ENCODE peak calls at places on chromosomes 4 and X, in four cellular contexts. One of them, this sample, is unnamed. For H3K4me1, the result is how much of the 10 kb centered on the place peaks cover.

GRCh38 chrX:14029039-14029424 is 660 bp downstream of the GEMIN8 start:
- DNase-seq in naive thymus-derived CD4-positive, alpha-beta T cell: no peak
- DNase-seq in heart left ventricle: no peak
- DNase-seq in tibial nerve: no peak
- DNase-seq in this sample: no peak

GRCh38 chr4:84965558-84966381 is 720 bp downstream of the WDFY3 start:
- DNase-seq in naive thymus-derived CD4-positive, alpha-beta T cell: no peak
- DNase-seq in heart left ventricle: peak
- DNase-seq in tibial nerve: no peak
- DNase-seq in this sample: peak

GRCh38 chrX:124540474-124540873 is 194.1 kb downstream of the SH2D1A start:
- DNase-seq in naive thymus-derived CD4-positive, alpha-beta T cell: no peak
- DNase-seq in heart left ventricle: no peak
- DNase-seq in tibial nerve: no peak
- DNase-seq in this sample: no peak

GRCh38 chrX:145393702-145394235 is 146.5 kb downstream of the SPANXN1 start:
- DNase-seq in naive thymus-derived CD4-positive, alpha-beta T cell: no peak
- DNase-seq in heart left ventricle: no peak
- DNase-seq in tibial nerve: no peak
- DNase-seq in this sample: no peak

GRCh38 chr4:116150152-116150551 is 935.2 kb downstream of the TRAM1L1 start:
- DNase-seq in naive thymus-derived CD4-positive, alpha-beta T cell: no peak
- DNase-seq in heart left ventricle: no peak
- DNase-seq in tibial nerve: no peak
- DNase-seq in this sample: no peak

GRCh38 chr4:112765317-112765989 is 128.5 kb downstream of the LARP7 start:
- DNase-seq in naive thymus-derived CD4-positive, alpha-beta T cell: no peak
- DNase-seq in heart left ventricle: no peak
- DNase-seq in tibial nerve: no peak
- DNase-seq in this sample: no peak

GRCh38 chr4:16969696-16970135 is 71.3 kb upstream of the LDB2 start:
- DNase-seq in naive thymus-derived CD4-positive, alpha-beta T cell: no peak
- DNase-seq in heart left ventricle: no peak
- DNase-seq in tibial nerve: peak
- DNase-seq in this sample: no peak

GRCh38 chrX:20067709-20068315 is 48.9 kb downstream of the MAP7D2 start:
- DNase-seq in naive thymus-derived CD4-positive, alpha-beta T cell: no peak
- DNase-seq in heart left ventricle: peak
- DNase-seq in tibial nerve: peak
- DNase-seq in this sample: peak

GRCh38 chr4:4714330-4714729 is 145.1 kb upstream of the MSX1 start:
- DNase-seq in naive thymus-derived CD4-positive, alpha-beta T cell: no peak
- DNase-seq in heart left ventricle: no peak
- DNase-seq in tibial nerve: no peak
- DNase-seq in this sample: no peak

DNA sequence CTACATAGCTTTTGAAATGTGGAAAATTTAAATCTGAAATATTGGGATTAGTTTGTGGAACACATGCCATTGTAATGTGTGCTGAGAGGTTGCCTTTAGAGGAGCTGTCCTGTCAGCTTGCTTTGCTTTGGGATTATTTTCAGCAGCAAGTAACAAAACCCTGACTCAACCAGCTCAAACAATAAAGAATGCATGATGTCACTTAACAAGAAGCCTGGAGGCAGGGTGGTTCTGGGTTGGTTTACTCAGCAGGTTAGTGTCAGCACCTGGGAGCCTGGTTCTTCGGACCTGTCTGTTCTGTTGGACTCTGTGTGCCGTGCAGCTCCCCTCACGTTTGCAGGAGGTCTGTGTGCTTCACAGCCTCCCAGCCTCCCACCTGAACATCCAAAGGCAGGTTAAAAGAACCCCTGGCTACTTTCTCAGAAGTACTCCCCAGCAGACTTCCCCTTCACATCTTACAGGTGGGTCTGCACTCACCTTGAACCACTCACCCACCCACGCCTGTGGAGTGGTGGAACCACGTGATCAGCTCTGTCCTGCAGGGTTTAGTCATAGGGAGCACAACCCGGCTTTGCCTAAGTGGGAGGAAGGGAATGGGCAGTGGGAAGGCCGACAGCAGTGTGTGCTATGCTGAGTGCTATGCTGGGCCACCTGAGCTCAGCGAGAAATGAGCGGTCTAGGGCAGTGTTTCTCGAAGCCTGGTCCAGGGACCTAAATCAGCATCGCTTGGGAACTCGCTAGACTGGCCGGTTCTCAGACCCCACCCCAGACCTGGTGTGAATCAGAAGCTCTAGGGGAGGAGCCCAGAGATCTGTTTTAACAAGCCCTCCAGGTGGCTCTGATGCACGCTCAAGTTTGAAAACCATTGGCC is 20.4 kb downstream of the TMEM131L start:
- DNase-seq in naive thymus-derived CD4-positive, alpha-beta T cell: peak
- DNase-seq in heart left ventricle: no peak
- DNase-seq in tibial nerve: no peak
- DNase-seq in this sample: peak
- H3K4me1 ChIP-seq in naive thymus-derived CD4-positive, alpha-beta T cell: half or more
- H3K4me1 ChIP-seq in heart left ventricle: under half
- H3K4me1 ChIP-seq in tibial nerve: under half
- H3K4me1 ChIP-seq in this sample: under half

DNA sequence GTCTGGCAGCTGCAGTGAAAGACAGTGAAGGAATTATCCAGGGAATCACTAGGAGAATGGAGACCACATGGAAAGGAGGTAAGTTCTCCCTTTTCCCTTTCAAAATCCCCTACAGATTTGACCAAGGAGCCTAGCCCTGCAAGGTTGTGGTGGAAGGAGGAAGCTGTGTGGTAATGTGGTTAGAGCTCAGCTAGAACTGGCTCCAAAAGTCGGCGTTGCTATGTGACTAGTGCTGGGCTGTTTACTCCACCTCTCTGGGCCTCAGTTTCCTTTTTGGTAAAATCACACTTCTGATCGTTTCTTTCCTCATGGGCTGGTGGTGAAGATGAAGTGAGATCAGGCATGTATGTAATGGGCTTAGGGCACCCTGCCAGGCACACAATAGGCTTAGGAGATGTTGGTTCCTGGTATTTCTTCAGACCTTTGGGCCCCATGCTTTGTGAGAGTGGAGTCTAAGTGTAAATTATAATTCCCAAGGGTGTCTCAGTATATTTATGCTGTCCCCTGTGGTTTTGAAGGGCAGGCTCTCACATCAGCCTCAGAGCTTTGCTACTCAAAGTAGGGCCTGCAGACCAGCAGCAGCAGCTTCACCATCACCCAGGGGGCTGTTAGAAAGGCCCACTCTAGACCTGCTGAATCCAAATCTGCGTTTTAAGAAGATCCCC is 183.7 kb upstream of the BCOR start:
- DNase-seq in naive thymus-derived CD4-positive, alpha-beta T cell: no peak
- DNase-seq in heart left ventricle: no peak
- DNase-seq in tibial nerve: no peak
- DNase-seq in this sample: no peak
- H3K4me1 ChIP-seq in naive thymus-derived CD4-positive, alpha-beta T cell: under half
- H3K4me1 ChIP-seq in heart left ventricle: under half
- H3K4me1 ChIP-seq in tibial nerve: under half
- H3K4me1 ChIP-seq in this sample: under half

GRCh38 chr4:38311495-38311894 is 351.3 kb downstream of the PTTG2 start:
- DNase-seq in naive thymus-derived CD4-positive, alpha-beta T cell: no peak
- DNase-seq in heart left ventricle: no peak
- DNase-seq in tibial nerve: no peak
- DNase-seq in this sample: no peak
- H3K4me1 ChIP-seq in naive thymus-derived CD4-positive, alpha-beta T cell: under half
- H3K4me1 ChIP-seq in heart left ventricle: under half
- H3K4me1 ChIP-seq in tibial nerve: under half
- H3K4me1 ChIP-seq in this sample: under half

GRCh38 chr4:2816401-2816954 is 23.6 kb downstream of the SH3BP2 start:
- DNase-seq in naive thymus-derived CD4-positive, alpha-beta T cell: no peak
- DNase-seq in heart left ventricle: no peak
- DNase-seq in tibial nerve: no peak
- DNase-seq in this sample: no peak

GRCh38 chr4:2813446-2814405 is 20.8 kb downstream of the SH3BP2 start:
- DNase-seq in naive thymus-derived CD4-positive, alpha-beta T cell: no peak
- DNase-seq in heart left ventricle: no peak
- DNase-seq in tibial nerve: no peak
- DNase-seq in this sample: no peak

GRCh38 chr4:2812985-2813384 is 20.1 kb downstream of the SH3BP2 start:
- DNase-seq in naive thymus-derived CD4-positive, alpha-beta T cell: no peak
- DNase-seq in heart left ventricle: no peak
- DNase-seq in tibial nerve: no peak
- DNase-seq in this sample: no peak

GRCh38 chr4:2812600-2812932 is 19.7 kb downstream of the SH3BP2 start:
- DNase-seq in naive thymus-derived CD4-positive, alpha-beta T cell: no peak
- DNase-seq in heart left ventricle: no peak
- DNase-seq in tibial nerve: no peak
- DNase-seq in this sample: no peak

DNA sequence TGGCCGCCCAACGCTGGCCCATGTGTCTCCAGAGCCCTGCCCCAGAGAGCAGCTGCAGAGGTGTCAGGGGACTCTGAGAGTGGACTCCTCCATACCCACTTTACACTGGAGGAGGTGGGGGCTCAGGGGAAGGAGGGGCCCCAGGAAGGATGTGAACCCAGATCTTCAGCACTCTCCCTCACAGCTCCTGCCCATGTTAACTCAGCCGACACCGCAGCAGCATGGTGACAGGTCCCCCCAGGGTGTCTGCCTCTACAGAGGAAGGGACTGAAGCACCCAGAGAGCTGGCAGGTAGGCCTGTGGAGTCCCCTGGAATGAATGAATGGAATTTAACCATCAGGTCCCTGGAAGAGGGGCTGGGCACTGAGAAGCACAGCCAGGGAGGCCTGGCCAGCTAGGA is 21.7 kb downstream of the SH3BP2 start:
- DNase-seq in naive thymus-derived CD4-positive, alpha-beta T cell: no peak
- DNase-seq in heart left ventricle: no peak
- DNase-seq in tibial nerve: no peak
- DNase-seq in this sample: no peak
- H3K4me1 ChIP-seq in naive thymus-derived CD4-positive, alpha-beta T cell: half or more
- H3K4me1 ChIP-seq in heart left ventricle: under half
- H3K4me1 ChIP-seq in tibial nerve: half or more
- H3K4me1 ChIP-seq in this sample: under half

DNA sequence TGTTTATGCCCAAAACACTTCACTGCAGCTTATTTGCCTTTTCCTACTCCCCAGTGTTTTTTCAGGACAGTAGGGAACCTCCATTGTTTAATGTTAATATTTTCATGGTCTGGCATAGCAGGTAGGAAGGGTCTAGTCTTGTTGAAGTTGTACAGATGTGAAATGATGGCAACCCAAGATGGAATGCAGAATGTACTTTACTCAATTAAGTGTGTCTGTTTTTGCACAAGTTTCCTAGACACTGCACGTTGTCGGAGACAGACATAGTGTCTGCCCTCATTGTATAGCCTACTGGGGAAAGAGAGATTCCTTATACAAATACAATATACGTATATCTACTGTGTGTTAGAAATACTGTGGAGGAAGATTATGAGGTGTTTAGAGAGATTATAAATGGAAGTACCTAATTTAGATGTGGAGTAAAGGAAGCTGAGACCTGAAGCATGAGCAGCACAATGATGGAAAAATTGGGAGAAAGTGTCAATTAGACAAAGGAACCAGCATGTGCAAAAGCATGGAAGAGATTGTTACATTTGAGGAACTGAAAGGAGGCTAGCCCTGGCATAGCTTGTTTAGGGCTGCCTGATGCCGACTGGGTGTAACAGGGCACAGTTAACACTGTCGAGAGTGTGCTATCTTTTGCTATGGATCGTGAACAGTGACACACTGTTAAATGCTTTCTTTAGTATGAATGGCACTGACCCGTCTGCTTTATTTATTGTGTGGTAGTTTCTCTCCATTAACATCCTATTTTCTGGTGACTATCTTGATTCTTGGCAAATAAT is 18.4 kb downstream of the CPEB2 start:
- DNase-seq in naive thymus-derived CD4-positive, alpha-beta T cell: no peak
- DNase-seq in heart left ventricle: no peak
- DNase-seq in tibial nerve: no peak
- DNase-seq in this sample: no peak
- H3K4me1 ChIP-seq in naive thymus-derived CD4-positive, alpha-beta T cell: under half
- H3K4me1 ChIP-seq in heart left ventricle: under half
- H3K4me1 ChIP-seq in tibial nerve: under half
- H3K4me1 ChIP-seq in this sample: under half

GRCh38 chr4:70958681-70959080 is 34.8 kb upstream of the DCK start:
- DNase-seq in naive thymus-derived CD4-positive, alpha-beta T cell: no peak
- DNase-seq in heart left ventricle: no peak
- DNase-seq in tibial nerve: no peak
- DNase-seq in this sample: no peak
- H3K4me1 ChIP-seq in naive thymus-derived CD4-positive, alpha-beta T cell: under half
- H3K4me1 ChIP-seq in heart left ventricle: under half
- H3K4me1 ChIP-seq in tibial nerve: under half
- H3K4me1 ChIP-seq in this sample: under half